ENCODE peak calls at places on chromosome 21, in five cellular contexts. W is NT2/D1, K is HepG2, N is H1, U is GM12878. V is an unnamed sample.

GRCh38 chr21:39307466-39307865 is 6.0 kb downstream of the BRWD1 start:
- DNase-seq in N (no peak), U (no peak), W (no peak), K (no peak), V (no peak)

GRCh38 chr21:21997390-21998333 is 999.5 kb downstream of the NCAM2 start:
- DNase-seq in U (no peak), N (no peak), W (no peak), K (no peak), V (no peak)

GRCh38 chr21:38267136-38267535 is 10.3 kb downstream of the KCNJ15 start:
- DNase-seq in N (no peak), U (no peak), W (no peak), K (no peak), V (no peak)

GRCh38 chr21:21200939-21201610 is 202.9 kb downstream of the NCAM2 start:
- DNase-seq in U (no peak), K (no peak), N (no peak), W (no peak), V (no peak)

GRCh38 chr21:21111309-21111920 is 113.2 kb downstream of the NCAM2 start:
- DNase-seq in W (no peak), U (no peak), K (no peak), N (no peak), V (no peak)

GRCh38 chr21:31875424-31876097 is 2.7 kb downstream of the HUNK start:
- DNase-seq in K (no peak), W (no peak), U (no peak), N (no peak), V (no peak)

GRCh38 chr21:17492415-17493168 is 20.3 kb upstream of the CXADR start:
- DNase-seq in W (no peak), N (no peak), U (no peak), K (peak), V (no peak)

GRCh38 chr21:33231526-33231925 is 1.8 kb downstream of the IFNAR2 start:
- DNase-seq in U (no peak), W (no peak), K (no peak), N (no peak), V (no peak)

GRCh38 chr21:46203203-46203600 is 18.9 kb upstream of the SPATC1L start:
- DNase-seq in K (no peak), W (no peak), N (no peak), U (no peak), V (no peak)

GRCh38 chr21:36207577-36208320 is 51.1 kb downstream of the DOP1B start:
- DNase-seq in W (no peak), U (no peak), K (no peak), N (no peak), V (no peak)

GRCh38 chr21:39564200-39564599 is 48.5 kb upstream of the B3GALT5 start:
- DNase-seq in N (no peak), W (no peak), K (no peak), U (no peak), V (no peak)

GRCh38 chr21:33761104-33762036 is 119.1 kb downstream of the ITSN1 start:
- DNase-seq in K (peak), N (no peak), W (peak), U (no peak), V (peak)

GRCh38 chr21:46552274-46552673 is 52.6 kb downstream of the S100B start:
- DNase-seq in N (no peak), U (no peak), K (no peak), W (no peak), V (no peak)

GRCh38 chr21:17045214-17045835 is 467.5 kb upstream of the CXADR start:
- DNase-seq in W (no peak), K (no peak), U (no peak), N (no peak), V (peak)

GRCh38 chr21:26715116-26715515 is 130.1 kb downstream of the ADAMTS1 start:
- DNase-seq in N (no peak), U (no peak), K (no peak), W (no peak), V (no peak)

GRCh38 chr21:29077651-29078090 is 4.2 kb upstream of the CCT8 start:
- DNase-seq in W (no peak), U (peak), N (no peak), K (no peak), V (no peak)

GRCh38 chr21:39867198-39867650 is at the start of gene PCP4:
- DNase-seq in K (peak), W (peak), N (peak), U (no peak), V (peak)

GRCh38 chr21:43308511-43309283 is 118.2 kb downstream of the SIK1 start:
- DNase-seq in K (no peak), U (no peak), N (no peak), W (no peak), V (no peak)

GRCh38 chr21:38816400-38816973 is 10.8 kb downstream of the ETS2 start:
- DNase-seq in N (no peak), K (no peak), U (no peak), W (no peak), V (no peak)

GRCh38 chr21:27248791-27249190 is 281.9 kb upstream of the ADAMTS5 start:
- DNase-seq in N (no peak), W (no peak), K (no peak), U (no peak), V (no peak)

GRCh38 chr21:16082038-16082816 is 352.4 kb downstream of the USP25 start:
- DNase-seq in W (no peak), K (no peak), U (no peak), N (no peak), V (no peak)

GRCh38 chr21:16454371-16454770 is 724.6 kb downstream of the USP25 start:
- DNase-seq in K (no peak), U (no peak), N (no peak), W (no peak), V (no peak)

GRCh38 chr21:29904359-29905282 is 35.2 kb downstream of the GRIK1 start:
- DNase-seq in N (no peak), U (no peak), K (no peak), W (no peak), V (no peak)

GRCh38 chr21:45994738-45995685 is 13.4 kb downstream of the COL6A1 start:
- DNase-seq in N (no peak), K (no peak), U (no peak), W (no peak), V (no peak)

GRCh38 chr21:38520511-38520910 is 22.2 kb upstream of the ERG start:
- DNase-seq in U (no peak), N (no peak), W (no peak), K (no peak), V (no peak)

GRCh38 chr21:16709866-16710550 is 802.8 kb upstream of the CXADR start:
- DNase-seq in N (no peak), K (peak), W (no peak), U (no peak), V (no peak)

GRCh38 chr21:20443558-20444155 is 554.6 kb upstream of the NCAM2 start:
- DNase-seq in K (no peak), N (no peak), W (peak), U (no peak), V (peak)

GRCh38 chr21:16195476-16195875 is 465.7 kb downstream of the USP25 start:
- DNase-seq in W (no peak), N (no peak), U (no peak), K (no peak), V (no peak)

GRCh38 chr21:38989745-38990423 is 184.2 kb downstream of the ETS2 start:
- DNase-seq in N (no peak), K (peak), W (no peak), U (no peak), V (peak)

GRCh38 chr21:46431884-46432488 is 26.7 kb upstream of the DIP2A start:
- DNase-seq in U (no peak), W (no peak), N (no peak), K (no peak), V (no peak)

GRCh38 chr21:43193651-43194302 is 25.0 kb downstream of the CRYAA start:
- DNase-seq in N (no peak), W (no peak), K (no peak), U (no peak), V (no peak)

GRCh38 chr21:25424674-25425073 is 182.6 kb downstream of the MRPL39 start:
- DNase-seq in W (no peak), K (no peak), N (no peak), U (no peak), V (no peak)

GRCh38 chr21:25421327-25422028 is 185.8 kb downstream of the MRPL39 start:
- DNase-seq in W (peak), N (peak), K (no peak), U (peak), V (peak)

GRCh38 chr21:25424045-25424444 is 183.2 kb downstream of the MRPL39 start:
- DNase-seq in W (no peak), U (no peak), K (no peak), N (no peak), V (no peak)

GRCh38 chr21:25422610-25423608 is 184.4 kb downstream of the MRPL39 start:
- DNase-seq in U (no peak), N (no peak), W (no peak), K (no peak), V (no peak)

DNA sequence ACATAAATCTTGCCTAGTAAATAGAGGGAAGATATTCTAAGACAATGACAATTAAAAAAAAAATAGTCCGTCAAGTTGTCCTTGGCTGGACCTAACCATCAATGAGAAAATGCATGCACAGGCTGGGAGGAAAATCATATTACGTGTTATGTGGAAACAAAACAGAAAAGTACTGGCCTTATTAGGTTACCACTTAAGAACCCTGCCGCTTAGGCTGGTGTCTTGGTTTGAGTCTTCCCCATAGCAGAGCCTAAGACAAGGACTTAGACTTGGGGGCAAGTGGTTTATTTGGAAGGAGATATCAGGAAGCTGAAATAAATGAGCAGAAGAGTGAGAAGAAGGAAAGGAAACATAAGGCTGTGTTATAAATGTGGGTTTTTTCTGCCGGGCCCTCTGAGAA is 186.4 kb downstream of the MRPL39 start:
- DNase-seq in W (no peak), K (no peak), N (no peak), U (no peak), V (no peak)
- TF ChIP-seq SUZ12 in W (no peak), K (no peak), N (no peak), U (no peak), V (no peak)

GRCh38 chr21:44872266-44872567 is 1.3 kb downstream of the PTTG1IP start:
- DNase-seq in N (no peak), K (peak), U (no peak), W (no peak), V (no peak)

GRCh38 chr21:44872568-44873355 is 728 bp downstream of the PTTG1IP start:
- DNase-seq in U (no peak), K (no peak), N (no peak), W (no peak), V (peak)

GRCh38 chr21:44870748-44871495 is 2.6 kb downstream of the PTTG1IP start:
- DNase-seq in U (no peak), K (peak), N (no peak), W (no peak), V (no peak)

GRCh38 chr21:44869860-44870747 is 3.4 kb downstream of the PTTG1IP start:
- DNase-seq in K (peak), W (no peak), N (no peak), U (no peak), V (no peak)

DNA sequence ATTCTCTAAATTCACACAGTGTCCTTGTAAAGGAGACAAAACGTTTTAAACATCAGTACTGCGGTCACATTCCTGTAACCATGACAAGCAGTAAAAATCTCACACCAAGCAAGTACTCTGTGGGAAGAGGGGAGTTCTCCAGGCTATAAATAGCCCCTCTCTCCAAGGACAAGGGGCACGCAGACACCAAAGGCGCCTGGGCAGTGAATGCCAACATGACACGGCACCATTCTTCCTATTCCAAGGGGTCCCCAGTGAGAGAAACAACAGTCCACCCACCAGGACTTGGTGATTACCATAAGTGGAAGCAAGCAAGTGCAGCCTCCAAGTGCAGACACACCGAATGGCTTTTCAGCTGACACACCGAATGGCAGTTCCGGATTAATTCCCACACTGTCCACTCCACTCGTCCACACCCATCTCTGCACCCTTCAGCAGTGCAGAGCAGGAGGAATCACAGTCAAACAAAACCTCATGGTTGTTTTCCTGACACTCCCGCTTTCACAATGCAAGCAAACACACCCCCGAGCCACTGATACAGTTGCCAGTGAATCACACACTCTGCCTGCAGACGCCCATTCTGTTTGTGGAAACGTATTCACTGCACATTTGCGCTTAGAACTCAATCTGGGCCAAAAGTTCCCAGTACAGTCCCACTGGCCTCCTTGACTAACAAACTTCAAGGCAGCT is 1.8 kb downstream of the PTTG1IP start:
- DNase-seq in N (no peak), U (no peak), K (peak), W (no peak), V (no peak)
- TF ChIP-seq SUZ12 in N (no peak), U (no peak), K (no peak), W (no peak), V (no peak)

GRCh38 chr21:24941316-24942185 is 665.7 kb downstream of the MRPL39 start:
- DNase-seq in K (no peak), W (peak), U (no peak), N (no peak), V (no peak)
- TF ChIP-seq SUZ12 in K (no peak), W (no peak), U (no peak), N (no peak), V (no peak)

GRCh38 chr21:37224861-37225260 is 42.3 kb downstream of the VPS26C start:
- DNase-seq in U (no peak), N (no peak), K (no peak), W (no peak), V (no peak)

GRCh38 chr21:37220981-37221664 is 46.0 kb downstream of the VPS26C start:
- DNase-seq in U (peak), N (peak), K (peak), W (peak), V (no peak)

GRCh38 chr21:37219766-37220432 is 47.2 kb downstream of the VPS26C start:
- DNase-seq in U (no peak), N (no peak), W (no peak), K (no peak), V (no peak)

GRCh38 chr21:37223804-37224345 is 43.3 kb downstream of the VPS26C start:
- DNase-seq in W (no peak), N (no peak), K (no peak), U (no peak), V (no peak)

DNA sequence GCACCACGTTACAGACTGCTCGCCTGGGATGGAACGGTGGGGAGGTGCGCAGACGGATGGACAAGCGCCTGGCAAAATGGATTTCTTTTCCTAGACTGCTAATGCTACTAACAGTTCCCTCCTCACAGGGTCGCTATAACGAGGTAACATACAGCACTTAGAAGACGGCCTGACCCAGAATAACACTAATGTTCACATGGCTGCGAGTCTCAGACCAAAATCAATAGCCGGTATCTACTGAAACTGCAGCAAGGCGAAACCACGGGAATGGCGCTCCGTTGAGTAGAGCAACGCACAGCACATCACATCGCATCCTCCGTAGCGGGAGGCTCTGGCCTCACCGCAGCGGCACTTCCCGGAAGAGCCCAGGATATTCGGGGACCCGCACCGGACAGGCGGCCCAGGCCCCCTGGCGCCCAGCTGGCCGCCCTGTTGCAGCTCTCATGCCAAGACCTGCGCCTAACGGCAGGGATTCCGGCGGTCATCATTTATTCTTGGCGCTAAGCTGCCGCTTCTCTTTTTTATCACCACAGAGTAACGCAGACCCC is 46.6 kb downstream of the VPS26C start:
- DNase-seq in U (no peak), W (peak), K (peak), N (no peak), V (no peak)
- TF ChIP-seq SUZ12 in U (no peak), W (no peak), K (no peak), N (no peak), V (no peak)

GRCh38 chr21:42006765-42007164 is 3.4 kb downstream of the ZBTB21 start:
- DNase-seq in W (no peak), N (no peak), U (no peak), K (no peak), V (no peak)
- TF ChIP-seq SUZ12 in W (no peak), N (no peak), U (no peak), K (no peak), V (no peak)

GRCh38 chr21:34846601-34847112 is 177.9 kb downstream of the CLIC6 start:
- DNase-seq in W (no peak), N (no peak), U (no peak), K (no peak), V (peak)
- TF ChIP-seq SUZ12 in W (no peak), N (no peak), U (no peak), K (no peak), V (no peak)

V was measured in HEK293T.